ENCODE peak calls at places on chromosome 22, in seven cellular contexts. O, D, Y, Q, T, H and L are unnamed samples.

GRCh38 chr22:49322231-49322630 is 505.4 kb downstream of the BRD1 start:
- DNase-seq in O (no peak), D (no peak), Y (no peak), Q (no peak), T (peak), H (no peak), L (no peak)

GRCh38 chr22:47162865-47163264 is 400.4 kb downstream of the TBC1D22A start:
- DNase-seq in O (no peak), D (no peak), Y (no peak), Q (no peak), T (peak), H (no peak), L (no peak)

GRCh38 chr22:42680648-42681047 is 31.5 kb upstream of the CYB5R3 start:
- DNase-seq in O (no peak), D (no peak), Y (peak), Q (peak), T (peak), H (no peak), L (no peak)

GRCh38 chr22:19875531-19876313 is 21.0 kb upstream of the GNB1L start:
- DNase-seq in O (no peak), D (no peak), Y (no peak), Q (no peak), T (peak), H (no peak), L (no peak)

GRCh38 chr22:47997052-47997568 is 1234.7 kb downstream of the TBC1D22A start:
- DNase-seq in O (no peak), D (no peak), Y (no peak), Q (no peak), T (no peak), H (no peak), L (no peak)

GRCh38 chr22:46688949-46689348 is 49.1 kb downstream of the CERK start:
- DNase-seq in O (no peak), D (no peak), Y (no peak), Q (no peak), T (peak), H (no peak), L (no peak)

GRCh38 chr22:35399114-35399677 is 744 bp upstream of the MCM5 start:
- DNase-seq in O (no peak), D (no peak), Y (peak), Q (no peak), T (no peak), H (peak), L (no peak)

GRCh38 chr22:38353701-38354100 is 36.5 kb upstream of the CSNK1E start:
- DNase-seq in O (no peak), D (no peak), Y (no peak), Q (no peak), T (no peak), H (no peak), L (no peak)

GRCh38 chr22:37069319-37069718 is 17.8 kb downstream of the KCTD17 start:
- DNase-seq in O (no peak), D (no peak), Y (no peak), Q (no peak), T (no peak), H (no peak), L (no peak)

GRCh38 chr22:48535868-48536690 is 1291.6 kb downstream of the BRD1 start:
- DNase-seq in O (no peak), D (no peak), Y (no peak), Q (no peak), T (no peak), H (no peak), L (no peak)

GRCh38 chr22:32811788-32812187 is 10.3 kb downstream of the TIMP3 start:
- DNase-seq in O (no peak), D (no peak), Y (no peak), Q (no peak), T (no peak), H (no peak), L (no peak)

GRCh38 chr22:34113381-34113780 is 193.1 kb upstream of the LARGE1 start:
- DNase-seq in O (no peak), D (no peak), Y (no peak), Q (no peak), T (no peak), H (no peak), L (no peak)

GRCh38 chr22:20530368-20531153 is 23.2 kb downstream of the MED15 start:
- DNase-seq in O (no peak), D (no peak), Y (no peak), Q (peak), T (peak), H (no peak), L (no peak)

GRCh38 chr22:19619144-19620009 is 94.9 kb upstream of the SEPTIN5 start:
- DNase-seq in O (no peak), D (no peak), Y (no peak), Q (no peak), T (no peak), H (peak), L (no peak)

GRCh38 chr22:47386812-47387510 is 624.5 kb downstream of the TBC1D22A start:
- DNase-seq in O (no peak), D (no peak), Y (no peak), Q (no peak), T (no peak), H (no peak), L (no peak)

GRCh38 chr22:39471421-39472141 is 14.8 kb downstream of the MGAT3 start:
- DNase-seq in O (no peak), D (peak), Y (no peak), Q (peak), T (peak), H (no peak), L (no peak)

GRCh38 chr22:43446881-43447280 is 35.1 kb downstream of the MPPED1 start:
- DNase-seq in O (peak), D (no peak), Y (no peak), Q (no peak), T (no peak), H (peak), L (no peak)

GRCh38 chr22:36433318-36434231 is 45.8 kb upstream of the MYH9 start:
- DNase-seq in O (no peak), D (no peak), Y (no peak), Q (no peak), T (no peak), H (peak), L (no peak)

GRCh38 chr22:30861131-30861530 is 107.4 kb downstream of the MORC2 start:
- DNase-seq in O (no peak), D (no peak), Y (no peak), Q (no peak), T (peak), H (no peak), L (no peak)

GRCh38 chr22:23031795-23032194 is 38.5 kb upstream of the GNAZ start:
- DNase-seq in O (no peak), D (no peak), Y (no peak), Q (no peak), T (no peak), H (no peak), L (no peak)

GRCh38 chr22:41184679-41185078 is 20.4 kb upstream of the L3MBTL2 start:
- DNase-seq in O (no peak), D (no peak), Y (no peak), Q (no peak), T (no peak), H (no peak), L (no peak)

GRCh38 chr22:17754233-17754925 is 19.9 kb downstream of the BID start:
- DNase-seq in O (no peak), D (no peak), Y (peak), Q (peak), T (no peak), H (peak), L (no peak)

GRCh38 chr22:47627561-47628253 is 865.3 kb downstream of the TBC1D22A start:
- DNase-seq in O (no peak), D (peak), Y (no peak), Q (no peak), T (no peak), H (no peak), L (no peak)

GRCh38 chr22:37242395-37242918 is 1.6 kb downstream of the RAC2 start:
- DNase-seq in O (no peak), D (peak), Y (peak), Q (peak), T (peak), H (no peak), L (peak)

GRCh38 chr22:26199665-26200064 is 30.4 kb downstream of the SEZ6L start:
- DNase-seq in O (no peak), D (no peak), Y (no peak), Q (no peak), T (no peak), H (no peak), L (no peak)